ENCODE peak calls at places on chromosomes 1 and 21, in five cellular contexts. N is ovary, S is heart right ventricle, W is GM12865, Q is cardiac muscle cell. M is an unnamed sample.

GRCh38 chr1:78146137-78146822 is 100.5 kb downstream of the GIPC2 start:
- DNase-seq in N (no peak), S (no peak), W (no peak), Q (no peak), M (no peak)

GRCh38 chr1:192108143-192108542 is 50.1 kb upstream of the RGS18 start:
- DNase-seq in N (no peak), S (no peak), W (no peak), Q (no peak), M (no peak)

GRCh38 chr1:4648657-4649056 is 5.8 kb upstream of the AJAP1 start:
- DNase-seq in N (no peak), S (no peak), W (no peak), Q (no peak), M (no peak)

GRCh38 chr1:220818421-220819173 is 31.9 kb downstream of the MTARC1 start:
- DNase-seq in N (peak; percentile 40), S (no peak), W (no peak), Q (no peak), M (no peak)

GRCh38 chr1:81543764-81544163 is 257.0 kb upstream of the ADGRL2 start:
- DNase-seq in N (no peak), S (no peak), W (no peak), Q (no peak), M (no peak)

GRCh38 chr1:53145942-53146708 is 3.7 kb upstream of the SLC1A7 start:
- DNase-seq in N (peak; percentile 78), S (peak; percentile 41), W (no peak), Q (peak; percentile 92), M (no peak)

GRCh38 chr1:236156512-236157208 is 14.3 kb downstream of the GPR137B start:
- DNase-seq in N (no peak), S (no peak), W (peak; percentile 97), Q (no peak), M (no peak)

GRCh38 chr21:30986966-30987365 is 51.3 kb downstream of the KRTAP19-8 start:
- DNase-seq in N (no peak), S (peak; percentile 55), W (no peak), Q (no peak), M (no peak)

GRCh38 chr21:29295066-29295650 is 3.6 kb upstream of the BACH1 start:
- DNase-seq in N (no peak), S (no peak), W (peak; percentile 88), Q (no peak), M (no peak)

GRCh38 chr1:117058810-117059209 is 1.3 kb upstream of the TTF2 start:
- DNase-seq in N (no peak), S (no peak), W (no peak), Q (no peak), M (no peak)
- H3K4me3 ChIP-seq in N (no peak overlapping the region), S (no peak overlapping the region), W (peak overlapping the region; percentile 95), Q (peak overlapping the region; percentile 46), M (no peak overlapping the region)

GRCh38 chr21:14645702-14646101 is 99.6 kb upstream of the SAMSN1 start:
- DNase-seq in N (no peak), S (no peak), W (no peak), Q (no peak), M (no peak)
- H3K4me3 ChIP-seq in N (no peak overlapping the region), S (no peak overlapping the region), W (no peak overlapping the region), Q (no peak overlapping the region), M (no peak overlapping the region)

DNA sequence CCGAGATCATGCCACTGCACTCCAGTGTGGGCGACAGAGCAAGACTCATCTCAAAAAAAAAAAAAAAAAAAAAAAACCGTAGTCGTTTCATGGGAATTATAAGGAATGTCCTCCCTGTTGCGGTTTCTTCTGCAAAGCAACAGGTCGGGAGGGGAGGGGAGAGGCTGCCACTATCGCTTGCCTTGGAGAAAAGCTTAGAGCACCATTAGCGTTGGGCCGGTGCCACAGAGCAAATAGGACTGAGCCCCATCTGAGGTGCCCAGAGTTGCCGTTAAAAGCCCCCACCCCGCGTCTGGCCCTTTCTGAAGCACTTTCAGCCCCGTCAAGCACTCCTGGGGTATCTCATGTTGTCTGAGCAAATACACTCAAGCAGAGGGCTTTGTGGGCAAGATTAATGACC is 2.2 kb downstream of the RIPPLY3 start:
- DNase-seq in N (no peak), S (no peak), W (no peak), Q (no peak), M (no peak)
- H3K4me3 ChIP-seq in N (no peak overlapping the region), S (no peak overlapping the region), W (no peak overlapping the region), Q (no peak overlapping the region), M (no peak overlapping the region)

DNA sequence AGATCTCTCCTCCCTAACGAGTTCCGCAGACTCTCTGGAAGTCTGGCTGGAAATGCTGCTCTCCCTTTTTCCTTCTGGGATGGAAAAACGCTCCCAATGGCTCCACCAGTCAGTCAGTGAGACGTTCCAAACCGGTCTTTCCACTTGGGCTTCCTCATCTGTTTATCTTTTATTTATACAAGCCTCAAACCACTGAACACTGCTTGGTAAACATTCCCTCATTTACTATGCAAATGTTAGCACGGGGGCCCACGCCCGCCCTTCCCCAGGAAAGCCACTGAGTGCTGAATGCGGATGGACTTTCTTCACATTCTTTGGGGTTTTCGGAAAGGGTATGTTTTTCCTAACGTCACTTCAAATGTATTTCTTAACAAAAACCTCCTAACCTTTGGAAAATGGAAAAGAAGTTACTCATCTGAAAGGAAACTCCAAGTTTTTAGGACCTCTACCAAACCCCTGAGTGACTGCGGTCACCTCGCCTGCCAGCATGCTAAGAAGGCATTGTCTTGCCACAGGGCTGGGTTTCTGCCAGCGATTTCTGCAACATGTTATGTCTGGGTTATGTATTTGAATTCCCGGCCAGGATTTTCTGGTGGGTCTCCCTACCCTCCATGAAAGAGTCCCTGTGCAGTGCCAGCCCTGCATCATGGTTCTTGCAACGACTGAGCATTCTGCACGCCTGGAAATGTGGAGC is 14.0 kb upstream of the UMODL1 start:
- DNase-seq in N (no peak), S (no peak), W (no peak), Q (no peak), M (no peak)
- H3K4me3 ChIP-seq in N (no peak overlapping the region), S (no peak overlapping the region), W (no peak overlapping the region), Q (no peak overlapping the region), M (no peak overlapping the region)

GRCh38 chr1:215279682-215280081 is 197.1 kb downstream of the KCNK2 start:
- DNase-seq in N (no peak), S (no peak), W (no peak), Q (no peak), M (no peak)
- H3K4me3 ChIP-seq in N (no peak overlapping the region), S (no peak overlapping the region), W (no peak overlapping the region), Q (no peak overlapping the region), M (no peak overlapping the region)

GRCh38 chr21:44024895-44025353 is 12.8 kb downstream of the TRAPPC10 start:
- DNase-seq in N (peak; percentile 59), S (peak; percentile 56), W (no peak), Q (no peak), M (peak; percentile 50)
- H3K4me3 ChIP-seq in N (no peak overlapping the region), S (no peak overlapping the region), W (no peak overlapping the region), Q (no peak overlapping the region), M (no peak overlapping the region)

DNA sequence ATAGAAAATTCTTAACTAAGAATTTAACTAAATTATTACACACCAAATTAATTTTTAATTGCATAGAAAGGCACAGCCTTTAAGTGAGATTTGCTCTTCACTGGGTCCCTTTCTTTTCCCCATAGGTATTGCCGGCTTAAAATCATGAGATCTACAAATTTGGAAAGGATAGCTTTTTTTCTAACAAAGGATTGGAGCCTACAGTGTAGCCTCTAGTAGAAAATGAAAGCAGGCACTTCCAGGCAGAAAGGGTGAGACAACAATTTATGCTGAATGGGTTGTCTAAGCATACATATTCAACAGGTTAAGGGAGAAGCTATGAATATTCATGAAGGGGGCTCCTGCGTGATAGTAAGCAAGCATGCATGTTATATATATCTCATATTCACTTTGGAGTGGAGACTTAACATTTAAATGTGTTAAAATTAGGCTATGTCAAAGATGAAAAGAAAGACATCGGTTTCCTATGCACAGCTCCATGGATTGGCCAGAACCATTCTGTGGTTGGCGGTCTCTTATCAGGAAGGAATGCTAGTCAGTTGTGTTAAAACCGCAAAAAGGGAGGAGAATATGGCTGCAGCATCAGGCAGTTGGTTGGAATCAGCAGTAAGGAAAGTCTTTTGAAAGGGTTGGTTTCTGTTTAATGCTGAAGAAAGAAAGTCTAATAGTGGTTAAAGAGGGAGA is 66.0 kb downstream of the VCAM1 start:
- DNase-seq in N (no peak), S (no peak), W (no peak), Q (no peak), M (no peak)
- H3K4me3 ChIP-seq in N (no peak overlapping the region), S (peak overlapping the region; percentile 16), W (no peak overlapping the region), Q (no peak overlapping the region), M (no peak overlapping the region)

M was measured in gastrocnemius medialis.